ENCODE peak calls at places on chromosomes 7 and 10, in six cellular contexts. R, K, G, N, P and Y are unnamed samples.

GRCh38 chr10:43648392-43649148 is at the start of gene ZNF32:
- DNase-seq in R (peak), K (peak), G (peak), N (peak), P (peak), Y (peak)

GRCh38 chr10:61662794-61663259 is at the start of gene CABCOCO1:
- DNase-seq in R (peak), K (peak), G (peak), N (peak), P (peak), Y (peak)

GRCh38 chr7:35355911-35356310 is 102.0 kb upstream of the TBX20 start:
- DNase-seq in R (no peak), K (no peak), G (no peak), N (no peak), P (no peak), Y (no peak)

GRCh38 chr10:3891396-3891795 is 106.4 kb upstream of the KLF6 start:
- DNase-seq in R (no peak), K (no peak), G (no peak), N (no peak), P (no peak), Y (no peak)

GRCh38 chr10:15052121-15052520 is 8.4 kb downstream of the OLAH start:
- DNase-seq in R (no peak), K (no peak), G (no peak), N (no peak), P (no peak), Y (no peak)

GRCh38 chr7:132518102-132518838 is 58.0 kb downstream of the PLXNA4 start:
- DNase-seq in R (no peak), K (no peak), G (peak), N (no peak), P (no peak), Y (peak)

GRCh38 chr7:14377646-14378266 is 388.3 kb upstream of the ETV1 start:
- DNase-seq in R (no peak), K (no peak), G (no peak), N (no peak), P (no peak), Y (no peak)

GRCh38 chr7:27560706-27561235 is 101.9 kb downstream of the HIBADH start:
- DNase-seq in R (no peak), K (no peak), G (no peak), N (no peak), P (no peak), Y (no peak)

GRCh38 chr10:70540789-70541360 is 61.7 kb downstream of the PRF1 start:
- DNase-seq in R (no peak), K (no peak), G (no peak), N (no peak), P (no peak), Y (no peak)
- TF ChIP-seq CTCF in R (no peak), K (no peak), G (no peak), N (no peak), P (no peak), Y (no peak)

GRCh38 chr10:117163954-117164292 is 25.9 kb upstream of the VAX1 start:
- DNase-seq in R (no peak), K (no peak), G (no peak), N (no peak), P (no peak), Y (no peak)

GRCh38 chr10:117161386-117162033 is 23.4 kb upstream of the VAX1 start:
- DNase-seq in R (no peak), K (no peak), G (no peak), N (no peak), P (no peak), Y (no peak)

GRCh38 chr10:117164878-117165556 is 26.9 kb upstream of the VAX1 start:
- DNase-seq in R (no peak), K (no peak), G (peak), N (no peak), P (no peak), Y (no peak)

GRCh38 chr10:117162093-117163021 is 24.3 kb upstream of the VAX1 start:
- DNase-seq in R (no peak), K (no peak), G (no peak), N (no peak), P (no peak), Y (no peak)

GRCh38 chr10:117163061-117163953 is 25.2 kb upstream of the VAX1 start:
- DNase-seq in R (no peak), K (no peak), G (peak), N (no peak), P (no peak), Y (peak)
- TF ChIP-seq CTCF in R (no peak), K (no peak), G (peak), N (no peak), P (no peak), Y (peak)

DNA sequence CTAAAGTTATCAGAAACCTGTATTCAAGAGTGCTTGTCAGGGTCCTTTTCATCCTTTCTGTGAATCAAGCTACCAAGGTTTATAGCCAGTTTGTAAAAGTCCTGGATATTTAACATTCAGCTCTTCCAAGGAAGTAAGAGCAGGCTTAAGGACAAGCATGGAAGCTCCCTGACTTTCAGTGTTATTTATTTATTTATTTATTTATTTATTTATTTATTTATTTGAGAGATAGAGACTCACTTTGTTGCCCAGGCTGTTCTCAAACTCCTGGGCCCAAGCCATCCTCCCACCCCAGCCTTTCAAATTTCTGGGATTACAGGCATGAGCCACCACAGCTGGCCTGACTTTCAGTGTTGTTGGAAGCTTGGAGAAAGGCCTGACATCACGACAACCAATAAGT is 44.4 kb upstream of the RELN start:
- DNase-seq in R (no peak), K (no peak), G (no peak), N (no peak), P (no peak), Y (no peak)
- TF ChIP-seq CTCF in R (no peak), K (no peak), G (no peak), N (no peak), P (no peak), Y (no peak)

GRCh38 chr7:140726304-140726703 is 29.8 kb downstream of the NDUFB2 start:
- DNase-seq in R (no peak), K (no peak), G (no peak), N (no peak), P (no peak), Y (no peak)
- TF ChIP-seq CTCF in R (peak), K (peak), G (no peak), N (no peak), P (no peak), Y (peak)

DNA sequence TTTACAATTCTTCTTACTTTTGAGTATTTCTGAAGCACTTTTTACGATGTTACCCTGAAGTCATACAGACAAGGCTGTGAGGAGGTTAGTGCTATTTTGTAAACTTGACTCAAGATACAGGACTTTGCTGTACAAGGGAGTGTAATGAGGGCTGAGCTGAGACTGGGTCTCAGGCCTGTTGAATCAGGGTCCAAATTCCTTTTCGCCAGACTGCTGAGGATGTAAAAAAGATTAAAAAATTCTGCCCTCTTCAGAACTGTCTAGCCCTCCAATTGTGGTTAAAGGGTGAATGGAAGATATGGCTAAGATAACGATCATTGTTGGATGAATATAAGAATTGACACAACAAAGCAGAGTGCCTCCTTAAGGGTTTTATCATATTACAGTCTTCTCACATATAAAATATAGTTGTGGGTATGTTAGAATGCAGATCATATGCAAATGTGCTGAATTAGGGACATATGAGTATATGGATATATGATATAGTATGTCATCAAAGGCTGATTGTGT is 165.4 kb downstream of the SUGCT start:
- DNase-seq in R (no peak), K (no peak), G (no peak), N (no peak), P (no peak), Y (no peak)
- TF ChIP-seq CTCF in R (no peak), K (no peak), G (no peak), N (no peak), P (no peak), Y (no peak)

GRCh38 chr7:129212126-129212525 is 12.7 kb upstream of the AHCYL2 start:
- DNase-seq in R (no peak), K (no peak), G (no peak), N (no peak), P (no peak), Y (no peak)

GRCh38 chr7:129208667-129209066 is 16.2 kb upstream of the AHCYL2 start:
- DNase-seq in R (no peak), K (no peak), G (no peak), N (no peak), P (no peak), Y (no peak)

GRCh38 chr7:129210989-129211312 is 13.9 kb upstream of the AHCYL2 start:
- DNase-seq in R (no peak), K (no peak), G (no peak), N (no peak), P (no peak), Y (no peak)

GRCh38 chr7:129210256-129210988 is 14.4 kb upstream of the AHCYL2 start:
- DNase-seq in R (peak), K (peak), G (peak), N (peak), P (peak), Y (peak)

GRCh38 chr7:129209067-129209926 is 15.5 kb upstream of the AHCYL2 start:
- DNase-seq in R (no peak), K (no peak), G (no peak), N (no peak), P (no peak), Y (no peak)
- TF ChIP-seq CTCF in R (no peak), K (no peak), G (no peak), N (no peak), P (no peak), Y (no peak)

GRCh38 chr10:31963598-31963980 is 35.0 kb upstream of the ARHGAP12 start:
- DNase-seq in R (no peak), K (no peak), G (no peak), N (no peak), P (no peak), Y (no peak)

GRCh38 chr10:31961264-31961663 is 32.6 kb upstream of the ARHGAP12 start:
- DNase-seq in R (no peak), K (no peak), G (no peak), N (no peak), P (peak), Y (no peak)

GRCh38 chr10:31959461-31960173 is 31.0 kb upstream of the ARHGAP12 start:
- DNase-seq in R (no peak), K (peak), G (no peak), N (no peak), P (no peak), Y (no peak)

GRCh38 chr10:31962826-31963597 is 34.4 kb upstream of the ARHGAP12 start:
- DNase-seq in R (no peak), K (no peak), G (no peak), N (no peak), P (no peak), Y (no peak)

DNA sequence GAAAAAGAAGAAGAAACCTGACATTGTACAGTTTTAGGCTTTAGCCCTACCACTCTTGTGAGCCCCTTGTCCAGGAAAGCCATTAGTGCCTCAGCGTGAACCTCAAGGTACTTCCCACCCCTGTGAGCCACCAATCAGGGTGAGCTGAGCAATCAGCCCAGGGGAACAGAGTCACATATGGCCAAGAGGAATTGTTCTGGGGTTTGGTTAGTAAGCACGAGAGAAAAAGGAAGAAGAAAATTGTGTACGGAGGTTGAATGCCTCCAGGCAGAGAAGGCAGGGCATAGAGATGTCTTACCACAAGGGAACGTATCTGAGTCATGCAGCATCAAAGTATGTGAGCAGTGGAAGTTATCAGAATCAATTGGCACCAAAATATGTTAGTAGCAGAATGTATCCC is 33.0 kb upstream of the ARHGAP12 start:
- DNase-seq in R (no peak), K (no peak), G (no peak), N (no peak), P (no peak), Y (no peak)
- TF ChIP-seq CTCF in R (no peak), K (no peak), G (no peak), N (no peak), P (no peak), Y (no peak)

GRCh38 chr10:114885430-114885829 is 52.6 kb upstream of the TRUB1 start:
- DNase-seq in R (no peak), K (no peak), G (no peak), N (no peak), P (no peak), Y (no peak)

GRCh38 chr10:114879093-114879492 is 57.5 kb downstream of the FHIP2A start:
- DNase-seq in R (no peak), K (no peak), G (no peak), N (no peak), P (no peak), Y (no peak)

GRCh38 chr10:114879541-114880158 is 58.1 kb downstream of the FHIP2A start:
- DNase-seq in R (no peak), K (peak), G (peak), N (peak), P (no peak), Y (peak)

GRCh38 chr10:114881916-114882315 is 56.1 kb upstream of the TRUB1 start:
- DNase-seq in R (no peak), K (peak), G (no peak), N (no peak), P (no peak), Y (no peak)

DNA sequence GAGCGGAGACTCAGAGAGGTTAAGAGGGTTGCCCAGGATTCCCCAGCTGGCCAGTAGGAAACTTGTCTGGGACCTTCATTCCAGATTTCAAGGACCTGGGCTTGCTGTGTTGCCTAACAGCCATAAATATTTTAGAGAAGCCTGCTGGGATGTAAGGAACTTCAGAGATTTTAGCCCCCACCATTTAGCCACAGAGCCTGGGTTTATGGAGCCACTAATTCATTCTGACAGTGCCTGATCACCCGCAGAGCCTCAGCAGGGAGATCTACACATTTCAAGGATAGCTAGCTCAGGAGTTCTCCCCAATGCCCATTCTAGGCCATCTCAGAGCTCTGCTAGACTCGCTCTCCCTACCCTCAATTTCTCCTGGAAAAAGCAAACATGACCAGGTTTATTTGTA is 56.5 kb upstream of the TRUB1 start:
- DNase-seq in R (no peak), K (no peak), G (no peak), N (no peak), P (no peak), Y (no peak)
- TF ChIP-seq CTCF in R (no peak), K (no peak), G (no peak), N (no peak), P (no peak), Y (no peak)

DNA sequence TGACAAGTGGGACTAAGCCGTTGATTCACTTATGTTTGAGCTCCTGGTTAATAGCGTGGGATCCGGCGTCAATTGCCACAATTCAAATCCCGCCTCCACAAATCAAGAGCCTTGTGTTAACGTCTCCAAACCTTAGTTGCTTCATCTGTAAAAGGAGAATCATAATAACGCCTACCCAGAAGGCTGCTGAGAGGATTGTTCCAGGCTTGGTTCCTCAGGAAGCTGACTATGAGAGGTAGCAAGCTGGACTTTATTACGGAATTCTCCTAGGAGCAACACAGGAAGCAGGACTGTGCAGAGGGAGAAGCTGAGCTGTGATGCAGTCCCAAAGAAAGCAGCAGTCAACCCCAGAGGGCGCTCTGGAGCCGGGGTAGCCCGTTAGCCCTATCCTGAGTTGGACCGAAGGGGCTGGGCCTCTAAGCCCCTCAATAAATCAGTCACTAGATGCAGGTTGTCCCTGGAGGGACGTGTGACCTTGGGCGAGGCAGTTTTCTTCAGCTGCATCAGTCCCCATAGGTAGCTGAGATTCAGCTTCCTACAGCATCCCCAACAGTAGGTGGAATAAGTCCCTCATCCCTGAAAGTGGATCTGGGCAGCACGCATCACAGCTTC is 6.9 kb upstream of the BAG3 start:
- DNase-seq in R (no peak), K (no peak), G (no peak), N (no peak), P (no peak), Y (peak)
- TF ChIP-seq CTCF in R (peak), K (peak), G (no peak), N (no peak), P (no peak), Y (peak)